ENCODE peak calls at places on chromosomes 5 and 9, in five cellular contexts. One of them, this sample, is unnamed.

GRCh38 chr9:12595400-12595799 is 97.8 kb upstream of the TYRP1 start:
- DNase-seq in lower leg skin: no peak
- DNase-seq in stimulated activated CD8-positive, alpha-beta memory T cell treated with anti-CD3 and anti-CD28 coated beads, Interleukin-2, amount 100 ng/mL, for 48 hours: no peak
- DNase-seq in cardiac septum: no peak
- DNase-seq in fibroblast of pulmonary artery: no peak
- DNase-seq in this sample: no peak

GRCh38 chr9:34876096-34876495 is 82.0 kb upstream of the PHF24 start:
- DNase-seq in lower leg skin: no peak
- DNase-seq in stimulated activated CD8-positive, alpha-beta memory T cell treated with anti-CD3 and anti-CD28 coated beads, Interleukin-2, amount 100 ng/mL, for 48 hours: no peak
- DNase-seq in cardiac septum: no peak
- DNase-seq in fibroblast of pulmonary artery: no peak
- DNase-seq in this sample: no peak

GRCh38 chr9:16594787-16595186 is 275.7 kb downstream of the BNC2 start:
- DNase-seq in lower leg skin: no peak
- DNase-seq in stimulated activated CD8-positive, alpha-beta memory T cell treated with anti-CD3 and anti-CD28 coated beads, Interleukin-2, amount 100 ng/mL, for 48 hours: no peak
- DNase-seq in cardiac septum: no peak
- DNase-seq in fibroblast of pulmonary artery: no peak
- DNase-seq in this sample: no peak

GRCh38 chr9:130720762-130721161 is 27.2 kb downstream of the EXOSC2 start:
- DNase-seq in lower leg skin: no peak
- DNase-seq in stimulated activated CD8-positive, alpha-beta memory T cell treated with anti-CD3 and anti-CD28 coated beads, Interleukin-2, amount 100 ng/mL, for 48 hours: no peak
- DNase-seq in cardiac septum: no peak
- DNase-seq in fibroblast of pulmonary artery: no peak
- DNase-seq in this sample: no peak

GRCh38 chr9:22010881-22011625 is 1.9 kb upstream of the CDKN2B start:
- DNase-seq in lower leg skin: no peak
- DNase-seq in stimulated activated CD8-positive, alpha-beta memory T cell treated with anti-CD3 and anti-CD28 coated beads, Interleukin-2, amount 100 ng/mL, for 48 hours: no peak
- DNase-seq in cardiac septum: no peak
- DNase-seq in fibroblast of pulmonary artery: peak
- DNase-seq in this sample: no peak

GRCh38 chr5:111337688-111338087 is 113.5 kb downstream of the CAMK4 start:
- DNase-seq in lower leg skin: no peak
- DNase-seq in stimulated activated CD8-positive, alpha-beta memory T cell treated with anti-CD3 and anti-CD28 coated beads, Interleukin-2, amount 100 ng/mL, for 48 hours: no peak
- DNase-seq in cardiac septum: no peak
- DNase-seq in fibroblast of pulmonary artery: no peak
- DNase-seq in this sample: no peak

GRCh38 chr5:124873189-124873588 is 126.8 kb upstream of the ZNF608 start:
- DNase-seq in lower leg skin: no peak
- DNase-seq in stimulated activated CD8-positive, alpha-beta memory T cell treated with anti-CD3 and anti-CD28 coated beads, Interleukin-2, amount 100 ng/mL, for 48 hours: no peak
- DNase-seq in cardiac septum: no peak
- DNase-seq in fibroblast of pulmonary artery: no peak
- DNase-seq in this sample: no peak

GRCh38 chr5:10291736-10292135 is 16.0 kb downstream of the CMBL start:
- DNase-seq in lower leg skin: no peak
- DNase-seq in stimulated activated CD8-positive, alpha-beta memory T cell treated with anti-CD3 and anti-CD28 coated beads, Interleukin-2, amount 100 ng/mL, for 48 hours: no peak
- DNase-seq in cardiac septum: no peak
- DNase-seq in fibroblast of pulmonary artery: no peak
- DNase-seq in this sample: no peak

GRCh38 chr5:53482717-53483638 is 2.5 kb downstream of the FST start:
- DNase-seq in lower leg skin: peak
- DNase-seq in stimulated activated CD8-positive, alpha-beta memory T cell treated with anti-CD3 and anti-CD28 coated beads, Interleukin-2, amount 100 ng/mL, for 48 hours: peak
- DNase-seq in cardiac septum: peak
- DNase-seq in fibroblast of pulmonary artery: peak
- DNase-seq in this sample: no peak

GRCh38 chr9:19193029-19193324 is 37.5 kb upstream of the DENND4C start:
- DNase-seq in lower leg skin: peak
- DNase-seq in stimulated activated CD8-positive, alpha-beta memory T cell treated with anti-CD3 and anti-CD28 coated beads, Interleukin-2, amount 100 ng/mL, for 48 hours: no peak
- DNase-seq in cardiac septum: no peak
- DNase-seq in fibroblast of pulmonary artery: no peak
- DNase-seq in this sample: no peak

GRCh38 chr5:322281-322941 is 897 bp downstream of the AHRR start:
- DNase-seq in lower leg skin: peak
- DNase-seq in stimulated activated CD8-positive, alpha-beta memory T cell treated with anti-CD3 and anti-CD28 coated beads, Interleukin-2, amount 100 ng/mL, for 48 hours: no peak
- DNase-seq in cardiac septum: no peak
- DNase-seq in fibroblast of pulmonary artery: no peak
- DNase-seq in this sample: no peak

GRCh38 chr9:132077881-132078280 is 1.8 kb downstream of the MED27 start:
- DNase-seq in lower leg skin: no peak
- DNase-seq in stimulated activated CD8-positive, alpha-beta memory T cell treated with anti-CD3 and anti-CD28 coated beads, Interleukin-2, amount 100 ng/mL, for 48 hours: no peak
- DNase-seq in cardiac septum: no peak
- DNase-seq in fibroblast of pulmonary artery: peak
- DNase-seq in this sample: no peak

GRCh38 chr5:139789116-139789844 is 6.3 kb upstream of the PSD2 start:
- DNase-seq in lower leg skin: no peak
- DNase-seq in stimulated activated CD8-positive, alpha-beta memory T cell treated with anti-CD3 and anti-CD28 coated beads, Interleukin-2, amount 100 ng/mL, for 48 hours: no peak
- DNase-seq in cardiac septum: no peak
- DNase-seq in fibroblast of pulmonary artery: no peak
- DNase-seq in this sample: no peak

GRCh38 chr9:12666813-12667212 is 26.4 kb upstream of the TYRP1 start:
- DNase-seq in lower leg skin: no peak
- DNase-seq in stimulated activated CD8-positive, alpha-beta memory T cell treated with anti-CD3 and anti-CD28 coated beads, Interleukin-2, amount 100 ng/mL, for 48 hours: no peak
- DNase-seq in cardiac septum: no peak
- DNase-seq in fibroblast of pulmonary artery: peak
- DNase-seq in this sample: no peak

GRCh38 chr9:129383415-129384088 is 205.5 kb upstream of the IER5L start:
- DNase-seq in lower leg skin: peak
- DNase-seq in stimulated activated CD8-positive, alpha-beta memory T cell treated with anti-CD3 and anti-CD28 coated beads, Interleukin-2, amount 100 ng/mL, for 48 hours: peak
- DNase-seq in cardiac septum: peak
- DNase-seq in fibroblast of pulmonary artery: peak
- DNase-seq in this sample: peak